ENCODE peak calls at places on chromosomes 16 and 17, in seven cellular contexts. One of them, this sample, is unnamed.

GRCh38 chr16:66428682-66429251 is 1.7 kb downstream of the BEAN1 start:
- DNase-seq in effector memory CD8-positive, alpha-beta T cell: no peak
- DNase-seq in HFFc6: no peak
- DNase-seq in heart left ventricle: no peak
- DNase-seq in endothelial cell: no peak
- DNase-seq in naive thymus-derived CD4-positive, alpha-beta T cell: no peak
- DNase-seq in mesothelial cell of epicardium: no peak
- DNase-seq in this sample: no peak

GRCh38 chr17:71681427-71682173 is 439.2 kb upstream of the SOX9 start:
- DNase-seq in effector memory CD8-positive, alpha-beta T cell: no peak
- DNase-seq in mesothelial cell of epicardium: no peak
- DNase-seq in HFFc6: no peak
- DNase-seq in endothelial cell: no peak
- DNase-seq in naive thymus-derived CD4-positive, alpha-beta T cell: no peak
- DNase-seq in heart left ventricle: no peak
- DNase-seq in this sample: no peak

GRCh38 chr17:17297217-17297616 is 6.0 kb upstream of the NT5M start:
- DNase-seq in mesothelial cell of epicardium: no peak
- DNase-seq in heart left ventricle: no peak
- DNase-seq in endothelial cell: no peak
- DNase-seq in naive thymus-derived CD4-positive, alpha-beta T cell: no peak
- DNase-seq in HFFc6: no peak
- DNase-seq in effector memory CD8-positive, alpha-beta T cell: no peak
- DNase-seq in this sample: no peak

GRCh38 chr17:73334771-73335513 is 23.1 kb upstream of the CDC42EP4 start:
- DNase-seq in naive thymus-derived CD4-positive, alpha-beta T cell: no peak
- DNase-seq in HFFc6: no peak
- DNase-seq in mesothelial cell of epicardium: no peak
- DNase-seq in heart left ventricle: no peak
- DNase-seq in endothelial cell: no peak
- DNase-seq in effector memory CD8-positive, alpha-beta T cell: no peak
- DNase-seq in this sample: no peak

GRCh38 chr16:85746431-85747227 is 4.3 kb downstream of the C16orf74 start:
- DNase-seq in effector memory CD8-positive, alpha-beta T cell: no peak
- DNase-seq in heart left ventricle: no peak
- DNase-seq in endothelial cell: no peak
- DNase-seq in HFFc6: peak
- DNase-seq in naive thymus-derived CD4-positive, alpha-beta T cell: no peak
- DNase-seq in mesothelial cell of epicardium: no peak
- DNase-seq in this sample: no peak

GRCh38 chr17:39738568-39738901 is 797 bp downstream of the GRB7 start:
- DNase-seq in heart left ventricle: no peak
- DNase-seq in naive thymus-derived CD4-positive, alpha-beta T cell: peak
- DNase-seq in effector memory CD8-positive, alpha-beta T cell: peak
- DNase-seq in mesothelial cell of epicardium: peak
- DNase-seq in HFFc6: no peak
- DNase-seq in endothelial cell: no peak
- DNase-seq in this sample: no peak

GRCh38 chr16:56451753-56452689 is 667 bp downstream of the OGFOD1 start:
- DNase-seq in heart left ventricle: peak
- DNase-seq in endothelial cell: peak
- DNase-seq in effector memory CD8-positive, alpha-beta T cell: no peak
- DNase-seq in HFFc6: peak
- DNase-seq in mesothelial cell of epicardium: no peak
- DNase-seq in naive thymus-derived CD4-positive, alpha-beta T cell: no peak
- DNase-seq in this sample: peak

GRCh38 chr16:58267524-58268243 is 27.1 kb downstream of the PRSS54 start:
- DNase-seq in heart left ventricle: no peak
- DNase-seq in mesothelial cell of epicardium: no peak
- DNase-seq in endothelial cell: no peak
- DNase-seq in effector memory CD8-positive, alpha-beta T cell: no peak
- DNase-seq in naive thymus-derived CD4-positive, alpha-beta T cell: no peak
- DNase-seq in HFFc6: no peak
- DNase-seq in this sample: no peak

GRCh38 chr17:55690105-55690508 is 32.6 kb downstream of the TMEM100 start:
- DNase-seq in endothelial cell: no peak
- DNase-seq in effector memory CD8-positive, alpha-beta T cell: no peak
- DNase-seq in HFFc6: no peak
- DNase-seq in mesothelial cell of epicardium: no peak
- DNase-seq in heart left ventricle: no peak
- DNase-seq in naive thymus-derived CD4-positive, alpha-beta T cell: no peak
- DNase-seq in this sample: peak

GRCh38 chr17:77856551-77857305 is 101.8 kb upstream of the TNRC6C start:
- DNase-seq in naive thymus-derived CD4-positive, alpha-beta T cell: no peak
- DNase-seq in mesothelial cell of epicardium: no peak
- DNase-seq in HFFc6: no peak
- DNase-seq in effector memory CD8-positive, alpha-beta T cell: no peak
- DNase-seq in endothelial cell: no peak
- DNase-seq in heart left ventricle: no peak
- DNase-seq in this sample: no peak

GRCh38 chr16:57736419-57737281 is 1.1 kb downstream of the KATNB1 start:
- DNase-seq in mesothelial cell of epicardium: no peak
- DNase-seq in heart left ventricle: no peak
- DNase-seq in naive thymus-derived CD4-positive, alpha-beta T cell: no peak
- DNase-seq in HFFc6: peak
- DNase-seq in endothelial cell: peak
- DNase-seq in effector memory CD8-positive, alpha-beta T cell: peak
- DNase-seq in this sample: peak

GRCh38 chr17:72861811-72862210 is 230.7 kb downstream of the SLC39A11 start:
- DNase-seq in endothelial cell: no peak
- DNase-seq in heart left ventricle: no peak
- DNase-seq in naive thymus-derived CD4-positive, alpha-beta T cell: no peak
- DNase-seq in HFFc6: no peak
- DNase-seq in effector memory CD8-positive, alpha-beta T cell: no peak
- DNase-seq in mesothelial cell of epicardium: no peak
- DNase-seq in this sample: no peak

GRCh38 chr17:7262192-7263070 is at the start of gene CLDN7:
- DNase-seq in mesothelial cell of epicardium: peak
- DNase-seq in HFFc6: no peak
- DNase-seq in naive thymus-derived CD4-positive, alpha-beta T cell: no peak
- DNase-seq in effector memory CD8-positive, alpha-beta T cell: no peak
- DNase-seq in endothelial cell: peak
- DNase-seq in heart left ventricle: no peak
- DNase-seq in this sample: no peak

GRCh38 chr16:24850289-24850931 is 4.6 kb downstream of the SLC5A11 start:
- DNase-seq in heart left ventricle: no peak
- DNase-seq in effector memory CD8-positive, alpha-beta T cell: no peak
- DNase-seq in HFFc6: peak
- DNase-seq in endothelial cell: no peak
- DNase-seq in naive thymus-derived CD4-positive, alpha-beta T cell: no peak
- DNase-seq in mesothelial cell of epicardium: no peak
- DNase-seq in this sample: no peak